ENCODE peak calls at places on chromosome 22, in four cellular contexts. M is kidney; G is gastrocnemius medialis; F is CD8-positive, alpha-beta memory T cell. V is an unnamed sample.

GRCh38 chr22:27489265-27489675 is 312.3 kb downstream of the MN1 start:
- DNase-seq in M (no peak), F (no peak), G (no peak), V (no peak)

GRCh38 chr22:26798433-26799065 is 141.2 kb downstream of the MIAT start:
- DNase-seq in M (no peak), F (no peak), G (no peak), V (no peak)

GRCh38 chr22:48587236-48587865 is 1240.3 kb downstream of the BRD1 start:
- DNase-seq in G (no peak), M (peak; percentile 51), F (no peak), V (no peak)

GRCh38 chr22:35150163-35151107 is 84.5 kb downstream of the ISX start:
- DNase-seq in G (peak; percentile 19), M (no peak), F (no peak), V (peak; percentile 73)

GRCh38 chr22:17237031-17237668 is 17.9 kb upstream of the ADA2 start:
- DNase-seq in G (no peak), F (no peak), M (peak; percentile 73), V (no peak)

GRCh38 chr22:29079218-29079901 is 6.5 kb downstream of the KREMEN1 start:
- DNase-seq in G (no peak), F (peak; percentile 10), M (no peak), V (no peak)

GRCh38 chr22:47065756-47066615 is 303.5 kb downstream of the TBC1D22A start:
- DNase-seq in M (no peak), F (no peak), G (no peak), V (peak; percentile 46)

GRCh38 chr22:30627480-30627879 is 8.1 kb upstream of the SLC35E4 start:
- DNase-seq in G (no peak), F (no peak), M (no peak), V (no peak)

GRCh38 chr22:30348395-30348794 is 8.3 kb downstream of the SF3A1 start:
- DNase-seq in G (no peak), F (no peak), M (no peak), V (no peak)

GRCh38 chr22:46777609-46777970 is 15.1 kb downstream of the TBC1D22A start:
- DNase-seq in F (no peak), M (peak; percentile 84), G (peak; percentile 30), V (no peak)

GRCh38 chr22:30453731-30454510 is 17.9 kb downstream of the SEC14L3 start:
- DNase-seq in G (no peak), M (no peak), F (no peak), V (peak; percentile 82)

GRCh38 chr22:24518774-24519485 is 23.8 kb downstream of the UPB1 start:
- DNase-seq in G (no peak), M (no peak), F (no peak), V (no peak)

GRCh38 chr22:43363580-43364435 is 20.6 kb upstream of the SCUBE1 start:
- DNase-seq in G (no peak), F (no peak), M (no peak), V (no peak)

GRCh38 chr22:46748948-46749681 is 11.1 kb upstream of the CERK start:
- DNase-seq in F (peak; percentile 72), M (peak; percentile 79), G (no peak), V (peak; percentile 67)

GRCh38 chr22:44037519-44038370 is 13.6 kb downstream of the PARVB start:
- DNase-seq in M (no peak), F (no peak), G (peak; percentile 92), V (no peak)

GRCh38 chr22:45136594-45136993 is 27.1 kb upstream of the NUP50 start:
- DNase-seq in F (no peak), M (no peak), G (no peak), V (no peak)

GRCh38 chr22:38465673-38466490 is 2.0 kb upstream of the KDELR3 start:
- DNase-seq in M (peak; percentile 69), F (no peak), G (no peak), V (peak; percentile 41)

GRCh38 chr22:38468761-38469305 is 937 bp downstream of the KDELR3 start:
- DNase-seq in F (no peak), M (peak; percentile 61), G (no peak), V (peak; percentile 64)

GRCh38 chr22:38469306-38469781 is 1.4 kb downstream of the KDELR3 start:
- DNase-seq in M (peak; percentile 66), F (no peak), G (no peak), V (no peak)

GRCh38 chr22:38467438-38467903 is 425 bp upstream of the KDELR3 start:
- DNase-seq in M (no peak), G (no peak), F (no peak), V (peak; percentile 69)

DNA sequence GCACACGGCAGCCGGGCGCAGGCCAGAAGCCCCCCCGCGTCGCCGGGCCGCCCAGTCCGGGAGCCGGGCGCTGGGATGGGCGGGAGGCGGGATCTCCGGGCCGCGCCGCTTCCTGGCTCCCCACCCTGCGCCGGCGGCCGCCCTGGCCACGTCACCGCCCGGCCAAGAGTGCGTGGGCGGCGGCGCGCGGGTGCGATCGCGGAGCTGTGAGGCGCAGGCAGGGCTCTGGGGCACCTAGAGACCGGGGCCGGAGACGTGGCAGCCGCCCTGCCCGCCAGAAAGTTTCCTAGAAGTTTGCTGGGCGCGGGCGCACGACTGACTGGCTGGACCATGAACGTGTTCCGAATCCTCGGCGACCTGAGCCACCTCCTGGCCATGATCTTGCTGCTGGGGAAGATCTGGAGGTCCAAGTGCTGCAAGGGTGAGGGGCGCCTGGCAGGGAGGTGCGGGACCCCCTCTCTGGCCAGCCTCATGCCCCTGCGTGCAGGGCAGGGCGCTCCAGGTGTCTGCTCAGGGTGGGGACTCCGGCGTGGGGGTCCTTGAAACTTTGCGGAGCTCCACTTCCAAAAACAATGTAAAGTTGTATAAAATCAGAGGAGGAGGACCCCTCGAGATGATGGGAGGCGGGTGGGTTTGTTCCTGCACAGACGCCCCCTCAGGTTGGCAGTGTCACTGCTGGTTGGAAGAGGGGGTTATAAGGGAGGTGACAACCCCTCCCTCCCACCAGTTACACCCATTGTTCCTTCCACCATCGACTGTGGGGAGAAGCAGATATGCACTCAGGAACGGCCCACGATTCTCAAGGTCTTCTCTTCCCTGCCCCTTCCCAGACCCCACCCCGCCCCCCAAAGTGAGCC is at the start of gene KDELR3:
- DNase-seq in G (no peak), M (peak; percentile 89), F (peak; percentile 22), V (peak; percentile 86)
- H3K4me1 ChIP-seq in G (peaks cover 4% of the 10 kb centered on the region), M (no peaks in the 10 kb centered on the region), F (no peaks in the 10 kb centered on the region), V (peaks cover 6% of the 10 kb centered on the region)

GRCh38 chr22:37267661-37268413 is 14.5 kb upstream of the CYTH4 start:
- DNase-seq in G (no peak), F (no peak), M (no peak), V (peak; percentile 57)

GRCh38 chr22:37273126-37273845 is 9.0 kb upstream of the CYTH4 start:
- DNase-seq in G (no peak), M (no peak), F (no peak), V (no peak)

GRCh38 chr22:37267128-37267587 is 15.2 kb upstream of the CYTH4 start:
- DNase-seq in G (no peak), M (no peak), F (peak; percentile 71), V (peak; percentile 76)

GRCh38 chr22:37270928-37271650 is 11.2 kb upstream of the CYTH4 start:
- DNase-seq in M (no peak), F (no peak), G (no peak), V (no peak)

DNA sequence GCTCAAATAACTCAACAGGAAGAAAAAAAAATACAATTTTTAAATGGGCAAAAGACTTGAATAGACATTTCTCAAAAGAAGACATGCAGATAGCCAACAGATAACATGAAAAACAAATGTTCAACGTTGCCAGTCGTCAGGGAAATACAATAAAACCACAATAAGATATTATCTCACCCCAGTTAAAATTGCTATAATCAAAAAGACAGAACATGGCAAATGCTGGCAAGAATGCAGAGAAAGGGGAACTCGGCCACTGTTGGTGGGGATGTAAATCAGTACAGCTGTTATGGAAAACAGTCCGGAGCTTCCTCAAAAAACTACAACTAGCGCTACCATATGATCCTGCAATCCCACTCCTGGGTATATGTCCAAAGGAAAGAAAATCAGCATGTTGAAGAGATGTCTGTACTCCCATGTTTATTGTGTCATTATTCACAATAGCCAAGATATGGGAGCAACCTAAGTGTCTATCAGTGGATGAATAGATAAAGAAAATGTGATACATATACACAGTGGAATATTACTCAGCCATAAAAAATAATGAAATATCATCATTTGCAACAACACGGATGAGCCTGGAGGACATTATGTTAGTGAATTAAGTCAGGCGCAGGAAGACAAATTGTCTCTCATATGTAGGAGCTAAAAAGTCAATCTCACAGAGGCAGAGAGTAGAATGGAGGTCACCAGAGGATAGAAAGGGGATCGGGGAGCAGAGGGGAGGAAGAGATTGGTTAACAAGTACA is 12.2 kb upstream of the CYTH4 start:
- DNase-seq in M (no peak), F (no peak), G (no peak), V (no peak)
- H3K4me1 ChIP-seq in M (no peaks in the 10 kb centered on the region), F (peaks cover 25% of the 10 kb centered on the region), G (no peaks in the 10 kb centered on the region), V (peaks cover 12% of the 10 kb centered on the region)

GRCh38 chr22:39444937-39445465 is 11.8 kb upstream of the MGAT3 start:
- DNase-seq in F (no peak), G (no peak), M (peak; percentile 51), V (no peak)

GRCh38 chr22:39446239-39446721 is 10.5 kb upstream of the MGAT3 start:
- DNase-seq in G (no peak), F (no peak), M (peak; percentile 54), V (no peak)

GRCh38 chr22:39450258-39450955 is 6.4 kb upstream of the MGAT3 start:
- DNase-seq in G (no peak), M (no peak), F (no peak), V (no peak)

GRCh38 chr22:39449708-39450107 is 7.1 kb upstream of the MGAT3 start:
- DNase-seq in F (no peak), G (no peak), M (no peak), V (no peak)

GRCh38 chr22:39448205-39449054 is 8.4 kb upstream of the MGAT3 start:
- DNase-seq in M (peak; percentile 84), F (no peak), G (no peak), V (no peak)
- H3K4me1 ChIP-seq in M (no peaks in the 10 kb centered on the region), F (peaks cover 21% of the 10 kb centered on the region), G (no peaks in the 10 kb centered on the region), V (no peaks in the 10 kb centered on the region)

DNA sequence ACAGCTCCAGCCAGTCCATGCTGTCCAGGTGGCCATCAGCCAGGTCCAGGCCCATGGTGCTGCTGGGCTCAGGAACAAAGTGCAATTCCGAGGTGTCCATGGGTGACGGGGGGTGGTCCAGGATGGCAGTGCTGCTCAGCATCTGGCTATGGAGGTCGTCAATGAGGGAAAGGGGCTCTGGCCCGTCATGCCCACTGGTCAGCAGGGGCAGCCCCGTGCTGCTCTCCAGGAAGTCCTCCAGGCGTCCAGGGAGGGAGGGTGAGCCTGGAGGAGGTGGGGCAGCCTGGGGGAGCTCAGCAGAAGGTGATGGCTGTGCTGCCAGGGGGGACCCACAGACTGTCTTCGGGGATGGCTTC is 41.1 kb downstream of the SGSM3 start:
- DNase-seq in F (no peak), G (peak; percentile 9), M (no peak), V (peak; percentile 58)
- H3K4me1 ChIP-seq in F (peaks cover 15% of the 10 kb centered on the region), G (no peaks in the 10 kb centered on the region), M (no peaks in the 10 kb centered on the region), V (peaks cover 12% of the 10 kb centered on the region)

DNA sequence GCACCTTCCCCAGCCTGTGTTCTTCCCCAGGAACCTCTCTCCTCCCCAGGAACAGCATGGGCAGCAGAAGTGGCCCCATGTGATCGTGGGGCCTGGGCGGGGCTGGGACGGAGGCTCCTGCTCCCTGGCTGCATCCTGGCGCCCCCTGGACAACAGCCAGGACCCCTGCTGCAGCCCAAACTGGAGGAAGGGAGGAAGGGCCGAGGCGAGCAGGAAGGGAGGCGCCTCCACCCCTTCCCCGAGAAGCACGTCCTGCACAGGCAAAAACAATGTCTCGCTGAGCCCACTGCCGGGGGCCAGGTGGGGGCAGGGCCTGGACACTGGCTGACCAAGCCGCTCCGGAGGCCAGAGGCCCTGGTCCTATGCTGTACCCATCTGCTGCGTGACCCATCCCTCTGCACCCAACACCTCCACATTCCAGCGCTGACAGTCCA is 15.0 kb upstream of the MFNG start:
- DNase-seq in F (no peak), M (peak; percentile 88), G (no peak), V (peak; percentile 76)
- H3K4me1 ChIP-seq in F (peaks cover 20% of the 10 kb centered on the region), M (peaks cover 34% of the 10 kb centered on the region), G (peaks cover 21% of the 10 kb centered on the region), V (peaks cover 43% of the 10 kb centered on the region)

V was measured in upper lobe of right lung.